ENCODE peak calls at places on chromosome 12, in seven cellular contexts. E is T follicular helper cell; B is caudate nucleus; W is HFFc6; T is HT-29; I is activated CD4-positive, alpha-beta T cell treated with anti-CD3 and anti-CD28 coated beads for 48 hours; M is activated naive CD4-positive, alpha-beta T cell. H is an unnamed sample.

GRCh38 chr12:41795910-41796309 is 348.8 kb downstream of the GXYLT1 start:
- DNase-seq in I (no peak), B (no peak), M (no peak), T (peak), E (no peak), W (no peak), H (no peak)

GRCh38 chr12:66235626-66236281 is 46.7 kb downstream of the IRAK3 start:
- DNase-seq in W (no peak), E (no peak), I (no peak), T (peak), M (no peak), B (no peak), H (no peak)

GRCh38 chr12:64670856-64671639 is 60.8 kb downstream of the RASSF3 start:
- DNase-seq in T (peak), W (peak), M (no peak), I (peak), E (no peak), B (no peak), H (no peak)

GRCh38 chr12:71780207-71780822 is 25.7 kb downstream of the RAB21 start:
- DNase-seq in W (peak), I (peak), M (peak), E (peak), B (no peak), T (peak), H (no peak)

GRCh38 chr12:50985322-50985721 is 33.0 kb downstream of the HIGD1C start:
- DNase-seq in W (peak), E (no peak), B (no peak), I (no peak), M (no peak), T (no peak), H (no peak)

GRCh38 chr12:23083267-23083666 is 458.3 kb downstream of the ETNK1 start:
- DNase-seq in T (no peak), I (no peak), M (no peak), W (no peak), B (no peak), E (no peak), H (no peak)

GRCh38 chr12:51753980-51754675 is 94.4 kb downstream of the FIGNL2 start:
- DNase-seq in M (no peak), W (no peak), E (no peak), I (no peak), T (no peak), B (no peak), H (no peak)

GRCh38 chr12:4849946-4850345 is 59.8 kb upstream of the KCNA1 start:
- DNase-seq in W (no peak), B (no peak), T (no peak), M (no peak), E (no peak), I (no peak), H (no peak)

GRCh38 chr12:57895337-57896138 is 45.8 kb upstream of the ATP23 start:
- DNase-seq in W (peak), E (no peak), B (no peak), I (no peak), T (no peak), M (no peak), H (no peak)

GRCh38 chr12:28604240-28604639 is 414.0 kb downstream of the CCDC91 start:
- DNase-seq in E (no peak), M (no peak), T (no peak), W (no peak), I (no peak), B (no peak), H (no peak)

GRCh38 chr12:90969851-90970250 is 14.9 kb upstream of the CCER1 start:
- DNase-seq in W (no peak), T (no peak), M (no peak), E (no peak), I (no peak), B (no peak), H (no peak)

GRCh38 chr12:117900561-117900960 is 68.2 kb downstream of the KSR2 start:
- DNase-seq in M (no peak), T (no peak), E (no peak), I (no peak), B (no peak), W (peak), H (no peak)

GRCh38 chr12:101051901-101052550 is 158.0 kb downstream of the SLC5A8 start:
- DNase-seq in W (no peak), I (no peak), T (peak), E (no peak), M (no peak), B (no peak), H (no peak)

GRCh38 chr12:94798107-94798506 is 147.8 kb upstream of the TMCC3 start:
- DNase-seq in W (no peak), T (no peak), M (no peak), B (no peak), E (no peak), I (no peak), H (no peak)

GRCh38 chr12:19744760-19745218 is 305.5 kb downstream of the AEBP2 start:
- DNase-seq in E (no peak), I (no peak), M (no peak), W (no peak), T (no peak), B (no peak), H (no peak)

GRCh38 chr12:31756977-31757420 is 28.2 kb upstream of the AMN1 start:
- DNase-seq in B (no peak), T (no peak), W (peak), M (no peak), I (no peak), E (no peak), H (no peak)

GRCh38 chr12:131979606-131980005 is 29.9 kb downstream of the EP400 start:
- DNase-seq in B (no peak), T (no peak), I (no peak), W (no peak), M (no peak), E (no peak), H (no peak)

GRCh38 chr12:50734409-50735263 is 29.3 kb upstream of the ATF1 start:
- DNase-seq in I (peak), E (no peak), B (no peak), T (peak), M (no peak), W (peak), H (no peak)

GRCh38 chr12:5442251-5443006 is 10.5 kb downstream of the NTF3 start:
- DNase-seq in W (peak), M (no peak), E (no peak), T (peak), I (no peak), B (no peak), H (no peak)

GRCh38 chr12:1841606-1842182 is 21.3 kb downstream of the LRTM2 start:
- DNase-seq in B (no peak), T (no peak), M (no peak), W (no peak), I (no peak), E (no peak), H (no peak)

GRCh38 chr12:121188227-121188626 is 21.7 kb upstream of the P2RX4 start:
- DNase-seq in W (no peak), M (no peak), T (no peak), B (no peak), I (no peak), E (no peak), H (no peak)

GRCh38 chr12:20463920-20464524 is 95.7 kb downstream of the PDE3A start:
- DNase-seq in M (no peak), B (no peak), E (no peak), T (peak), I (no peak), W (peak), H (no peak)

GRCh38 chr12:26052652-26053051 is 72.2 kb downstream of the BHLHE41 start:
- DNase-seq in I (no peak), T (no peak), M (no peak), E (no peak), W (no peak), B (no peak), H (no peak)

GRCh38 chr12:52156757-52157565 is 34.9 kb downstream of the KRT80 start:
- DNase-seq in B (peak), W (peak), I (peak), T (peak), M (peak), E (peak), H (peak)